ENCODE peak calls at places on chromosome 10, in seven cellular contexts. P is CD8-positive, alpha-beta T cell; X is stimulated activated CD8-positive, alpha-beta memory T cell treated with anti-CD3 and anti-CD28 coated beads, Interleukin-4, amount 100 ng/mL, for 24 hours; W is A172; A is GM12892; B is GM04504; I is cardiac fibroblast. Q is an unnamed sample.
A peak's percentile ranks its signal among the peaks of the same experiment; 100 is the strongest.

GRCh38 chr10:102642553-102643345 is 1.5 kb upstream of the TRIM8 start:
- DNase-seq in A (no peak), B (no peak), P (peak; percentile 60), X (peak; percentile 14), W (no peak), I (peak; percentile 89), Q (peak; percentile 50)

GRCh38 chr10:57320416-57320815 is 947.3 kb downstream of the IPMK start:
- DNase-seq in A (no peak), B (no peak), X (no peak), W (peak; percentile 43), P (no peak), I (no peak), Q (no peak)

GRCh38 chr10:56880541-56880940 is 519.5 kb upstream of the ZWINT start:
- DNase-seq in I (no peak), W (no peak), P (no peak), B (no peak), A (no peak), X (no peak), Q (no peak)

GRCh38 chr10:98251399-98251798 is 16.6 kb downstream of the LOXL4 start:
- DNase-seq in B (no peak), W (no peak), P (no peak), A (no peak), I (no peak), X (no peak), Q (no peak)

GRCh38 chr10:77974396-77975074 is 48.0 kb upstream of the DLG5 start:
- DNase-seq in P (no peak), X (no peak), B (no peak), A (no peak), I (peak; percentile 62), W (no peak), Q (peak; percentile 52)

GRCh38 chr10:71857934-71858890 is 7.2 kb upstream of the PSAP start:
- DNase-seq in X (no peak), I (no peak), A (no peak), B (no peak), W (no peak), P (no peak), Q (no peak)

GRCh38 chr10:29132821-29133156 is 156.1 kb upstream of the LYZL1 start:
- DNase-seq in A (no peak), I (no peak), P (no peak), B (no peak), W (peak; percentile 37), X (no peak), Q (no peak)

GRCh38 chr10:113454341-113455061 is 98.4 kb upstream of the HABP2 start:
- DNase-seq in X (no peak), P (no peak), W (peak; percentile 34), A (no peak), B (no peak), I (peak; percentile 41), Q (peak; percentile 5)

GRCh38 chr10:33546031-33546430 is 211.6 kb upstream of the NRP1 start:
- DNase-seq in I (no peak), X (no peak), B (no peak), P (no peak), W (no peak), A (no peak), Q (no peak)

GRCh38 chr10:97291357-97292096 is 910 bp downstream of the ARHGAP19 start:
- DNase-seq in I (no peak), P (no peak), B (no peak), A (no peak), W (no peak), X (no peak), Q (no peak)

GRCh38 chr10:116168329-116168728 is 104.7 kb downstream of the GFRA1 start:
- DNase-seq in X (no peak), W (no peak), P (no peak), A (no peak), B (no peak), I (no peak), Q (no peak)

Q was measured in HepG2.